ENCODE peak calls at places on chromosome 14, in five cellular contexts. B, D, Z, N and S are unnamed samples.

GRCh38 chr14:91269076-91269991 is 24.8 kb upstream of the GPR68 start:
- DNase-seq in B (no peak), N (peak), D (peak), Z (no peak), S (no peak)

GRCh38 chr14:104172880-104173279 is 34.5 kb downstream of the KIF26A start:
- DNase-seq in D (no peak), N (no peak), B (no peak), Z (no peak), S (no peak)

GRCh38 chr14:104328607-104329006 is 190.2 kb downstream of the KIF26A start:
- DNase-seq in N (no peak), B (no peak), D (no peak), Z (no peak), S (no peak)

GRCh38 chr14:68520637-68521556 is 272.0 kb downstream of the ZFP36L1 start:
- DNase-seq in N (no peak), B (no peak), Z (no peak), D (no peak), S (no peak)

GRCh38 chr14:95500772-95501401 is 15.6 kb downstream of the SYNE3 start:
- DNase-seq in Z (peak), D (peak), B (peak), N (peak), S (no peak)

GRCh38 chr14:51869426-51870113 is 9.2 kb downstream of the GNG2 start:
- DNase-seq in N (no peak), B (no peak), D (no peak), Z (no peak), S (no peak)

GRCh38 chr14:55913324-55914035 is 204.7 kb upstream of the PELI2 start:
- DNase-seq in N (peak), D (peak), B (no peak), Z (no peak), S (no peak)

GRCh38 chr14:102316048-102316745 is 3.3 kb upstream of the ZNF839 start:
- DNase-seq in N (peak), B (peak), Z (peak), D (peak), S (no peak)

GRCh38 chr14:80572666-80573065 is 361.4 kb upstream of the DIO2 start:
- DNase-seq in D (no peak), Z (no peak), N (no peak), B (no peak), S (no peak)

GRCh38 chr14:25121342-25122129 is 71.6 kb upstream of the STXBP6 start:
- DNase-seq in B (peak), N (peak), Z (no peak), D (no peak), S (no peak)

GRCh38 chr14:51575225-51576111 is 76.2 kb upstream of the FRMD6 start:
- DNase-seq in B (no peak), D (no peak), N (no peak), Z (no peak), S (no peak)

GRCh38 chr14:72613196-72613974 is 280.5 kb downstream of the DPF3 start:
- DNase-seq in Z (peak), B (no peak), D (peak), N (peak), S (no peak)

GRCh38 chr14:68137704-68138619 is 318.4 kb downstream of the RAD51B start:
- DNase-seq in B (peak), N (peak), Z (no peak), D (peak), S (no peak)

GRCh38 chr14:94342334-94342934 is 19.3 kb upstream of the SERPINA6 start:
- DNase-seq in Z (no peak), N (peak), B (peak), D (peak), S (no peak)

GRCh38 chr14:35444104-35444503 is 39.6 kb upstream of the NFKBIA start:
- DNase-seq in B (no peak), D (no peak), N (no peak), Z (no peak), S (no peak)

GRCh38 chr14:35435177-35435576 is 30.6 kb upstream of the NFKBIA start:
- DNase-seq in B (peak), Z (no peak), N (no peak), D (no peak), S (no peak)

GRCh38 chr14:35441160-35441559 is 36.6 kb upstream of the NFKBIA start:
- DNase-seq in B (no peak), D (no peak), Z (no peak), N (no peak), S (no peak)

DNA sequence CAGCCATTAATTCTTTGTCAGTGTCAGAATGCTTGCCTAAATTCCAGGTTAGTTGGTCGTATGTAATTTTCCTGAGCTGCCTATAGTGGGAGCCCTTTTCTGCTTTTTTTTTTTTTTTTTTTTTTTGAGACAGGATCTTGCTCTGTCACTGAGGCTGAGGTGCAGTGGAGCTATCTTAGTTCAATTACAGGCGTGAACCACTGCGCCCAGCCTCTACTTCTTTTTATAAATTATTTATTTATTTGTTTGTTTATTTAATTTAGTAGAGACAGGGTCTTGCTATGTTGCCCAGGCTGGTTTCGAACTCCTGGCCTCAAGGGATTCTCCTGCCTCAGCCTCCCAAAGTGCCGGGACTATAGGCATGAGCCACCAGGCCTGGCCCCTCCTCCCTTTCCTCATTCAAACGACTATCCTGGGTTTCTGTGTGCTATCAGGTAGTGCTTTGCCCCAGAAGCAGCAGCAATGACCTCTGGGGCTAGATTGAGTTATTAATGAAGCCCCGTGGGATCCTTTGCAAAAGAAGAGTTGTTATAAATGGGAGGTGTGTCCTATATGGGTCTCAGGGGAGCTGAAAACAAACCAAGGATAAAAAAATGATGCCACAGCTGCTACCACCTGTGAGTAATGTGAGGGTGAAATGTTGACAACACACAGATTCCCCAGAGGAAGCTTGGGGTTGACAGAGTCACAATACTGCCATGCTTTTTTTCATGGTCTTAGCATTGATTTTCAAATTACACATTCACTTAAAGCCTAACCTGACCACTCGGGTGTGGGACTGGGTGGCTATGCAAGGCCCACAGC is 34.6 kb upstream of the NFKBIA start:
- DNase-seq in D (no peak), N (peak), B (no peak), Z (no peak), S (no peak)
- TF ChIP-seq CTCF in D (no peak), N (peak), B (peak), Z (peak), S (peak)

GRCh38 chr14:105860615-105861580 is 334.5 kb downstream of the TMEM121 start:
- DNase-seq in B (no peak), Z (peak), N (no peak), D (no peak), S (peak)

GRCh38 chr14:105857816-105858675 is 331.7 kb downstream of the TMEM121 start:
- DNase-seq in N (no peak), D (no peak), Z (peak), B (no peak), S (peak)

GRCh38 chr14:105861985-105862465 is 335.6 kb downstream of the TMEM121 start:
- DNase-seq in D (no peak), Z (peak), B (no peak), N (no peak), S (no peak)

GRCh38 chr14:105858676-105859025 is 332.3 kb downstream of the TMEM121 start:
- DNase-seq in N (no peak), Z (no peak), D (no peak), B (no peak), S (peak)

GRCh38 chr14:105859717-105860614 is 333.6 kb downstream of the TMEM121 start:
- DNase-seq in D (no peak), B (no peak), N (no peak), Z (peak), S (peak)
- TF ChIP-seq CTCF in D (no peak), B (no peak), N (no peak), Z (no peak), S (no peak)

GRCh38 chr14:89309670-89310177 is 107.3 kb downstream of the FOXN3 start:
- DNase-seq in D (no peak), N (no peak), B (no peak), Z (no peak), S (no peak)
- TF ChIP-seq CTCF in D (no peak), N (no peak), B (no peak), Z (no peak), S (no peak)

GRCh38 chr14:93160353-93160801 is 24.3 kb downstream of the MOAP1 start:
- DNase-seq in B (peak), D (no peak), N (peak), Z (no peak), S (no peak)
- TF ChIP-seq CTCF in B (peak), D (no peak), N (peak), Z (no peak), S (peak)